ENCODE peak calls at places on chromosomes 12 and 14, in seven cellular contexts. One of them, this sample, is unnamed.

GRCh38 chr14:99947695-99948094 is 117.5 kb upstream of the EVL start:
- DNase-seq in upper lobe of left lung: no peak
- DNase-seq in tibial artery: no peak
- DNase-seq in fibroblast of lung: no peak
- DNase-seq in K562: no peak
- DNase-seq in mesothelial cell of epicardium: no peak
- DNase-seq in adrenal gland: no peak
- DNase-seq in this sample: no peak

GRCh38 chr12:128818065-128819022 is 5.4 kb downstream of the SLC15A4 start:
- DNase-seq in upper lobe of left lung: no peak
- DNase-seq in tibial artery: no peak
- DNase-seq in fibroblast of lung: peak
- DNase-seq in K562: no peak
- DNase-seq in mesothelial cell of epicardium: no peak
- DNase-seq in adrenal gland: no peak
- DNase-seq in this sample: no peak

GRCh38 chr12:810635-811415 is 58.4 kb downstream of the WNK1 start:
- DNase-seq in upper lobe of left lung: no peak
- DNase-seq in tibial artery: no peak
- DNase-seq in fibroblast of lung: no peak
- DNase-seq in K562: peak
- DNase-seq in mesothelial cell of epicardium: no peak
- DNase-seq in adrenal gland: no peak
- DNase-seq in this sample: no peak

GRCh38 chr12:26712892-26713291 is 120.1 kb downstream of the ITPR2 start:
- DNase-seq in upper lobe of left lung: no peak
- DNase-seq in tibial artery: no peak
- DNase-seq in fibroblast of lung: no peak
- DNase-seq in K562: no peak
- DNase-seq in mesothelial cell of epicardium: no peak
- DNase-seq in adrenal gland: no peak
- DNase-seq in this sample: no peak

GRCh38 chr14:90373887-90374286 is 22.9 kb upstream of the CALM1 start:
- DNase-seq in upper lobe of left lung: no peak
- DNase-seq in tibial artery: no peak
- DNase-seq in fibroblast of lung: peak
- DNase-seq in K562: no peak
- DNase-seq in mesothelial cell of epicardium: no peak
- DNase-seq in adrenal gland: no peak
- DNase-seq in this sample: no peak

GRCh38 chr12:105109465-105110212 is 2.1 kb downstream of the WASHC4 start:
- DNase-seq in upper lobe of left lung: peak
- DNase-seq in tibial artery: no peak
- DNase-seq in fibroblast of lung: peak
- DNase-seq in K562: no peak
- DNase-seq in mesothelial cell of epicardium: no peak
- DNase-seq in adrenal gland: no peak
- DNase-seq in this sample: peak

GRCh38 chr12:131448254-131448795 is 262.6 kb upstream of the SFSWAP start:
- DNase-seq in upper lobe of left lung: peak
- DNase-seq in tibial artery: no peak
- DNase-seq in fibroblast of lung: no peak
- DNase-seq in K562: no peak
- DNase-seq in mesothelial cell of epicardium: peak
- DNase-seq in adrenal gland: no peak
- DNase-seq in this sample: no peak

GRCh38 chr14:89747146-89747545 is 207.4 kb downstream of the EFCAB11 start:
- DNase-seq in upper lobe of left lung: no peak
- DNase-seq in tibial artery: no peak
- DNase-seq in fibroblast of lung: no peak
- DNase-seq in K562: no peak
- DNase-seq in mesothelial cell of epicardium: no peak
- DNase-seq in adrenal gland: no peak
- DNase-seq in this sample: no peak

GRCh38 chr14:96631621-96632362 is 129.6 kb downstream of the PAPOLA start:
- DNase-seq in upper lobe of left lung: no peak
- DNase-seq in tibial artery: no peak
- DNase-seq in fibroblast of lung: no peak
- DNase-seq in K562: peak
- DNase-seq in mesothelial cell of epicardium: peak
- DNase-seq in adrenal gland: peak
- DNase-seq in this sample: no peak

GRCh38 chr14:68598621-68599447 is 194.0 kb downstream of the ZFP36L1 start:
- DNase-seq in upper lobe of left lung: peak
- DNase-seq in tibial artery: peak
- DNase-seq in fibroblast of lung: peak
- DNase-seq in K562: no peak
- DNase-seq in mesothelial cell of epicardium: no peak
- DNase-seq in adrenal gland: peak
- DNase-seq in this sample: peak

GRCh38 chr12:120212301-120212700 is 11.4 kb upstream of the RPLP0 start:
- DNase-seq in upper lobe of left lung: peak
- DNase-seq in tibial artery: no peak
- DNase-seq in fibroblast of lung: no peak
- DNase-seq in K562: no peak
- DNase-seq in mesothelial cell of epicardium: no peak
- DNase-seq in adrenal gland: no peak
- DNase-seq in this sample: no peak

GRCh38 chr14:50357124-50357523 is 39.6 kb downstream of the CDKL1 start:
- DNase-seq in upper lobe of left lung: no peak
- DNase-seq in tibial artery: no peak
- DNase-seq in fibroblast of lung: no peak
- DNase-seq in K562: no peak
- DNase-seq in mesothelial cell of epicardium: no peak
- DNase-seq in adrenal gland: no peak
- DNase-seq in this sample: no peak
- TF ChIP-seq CTCF in upper lobe of left lung: no peak
- TF ChIP-seq CTCF in tibial artery: no peak
- TF ChIP-seq CTCF in fibroblast of lung: no peak
- TF ChIP-seq CTCF in K562: no peak
- TF ChIP-seq CTCF in mesothelial cell of epicardium: no peak
- TF ChIP-seq CTCF in adrenal gland: no peak
- TF ChIP-seq CTCF in this sample: no peak

DNA sequence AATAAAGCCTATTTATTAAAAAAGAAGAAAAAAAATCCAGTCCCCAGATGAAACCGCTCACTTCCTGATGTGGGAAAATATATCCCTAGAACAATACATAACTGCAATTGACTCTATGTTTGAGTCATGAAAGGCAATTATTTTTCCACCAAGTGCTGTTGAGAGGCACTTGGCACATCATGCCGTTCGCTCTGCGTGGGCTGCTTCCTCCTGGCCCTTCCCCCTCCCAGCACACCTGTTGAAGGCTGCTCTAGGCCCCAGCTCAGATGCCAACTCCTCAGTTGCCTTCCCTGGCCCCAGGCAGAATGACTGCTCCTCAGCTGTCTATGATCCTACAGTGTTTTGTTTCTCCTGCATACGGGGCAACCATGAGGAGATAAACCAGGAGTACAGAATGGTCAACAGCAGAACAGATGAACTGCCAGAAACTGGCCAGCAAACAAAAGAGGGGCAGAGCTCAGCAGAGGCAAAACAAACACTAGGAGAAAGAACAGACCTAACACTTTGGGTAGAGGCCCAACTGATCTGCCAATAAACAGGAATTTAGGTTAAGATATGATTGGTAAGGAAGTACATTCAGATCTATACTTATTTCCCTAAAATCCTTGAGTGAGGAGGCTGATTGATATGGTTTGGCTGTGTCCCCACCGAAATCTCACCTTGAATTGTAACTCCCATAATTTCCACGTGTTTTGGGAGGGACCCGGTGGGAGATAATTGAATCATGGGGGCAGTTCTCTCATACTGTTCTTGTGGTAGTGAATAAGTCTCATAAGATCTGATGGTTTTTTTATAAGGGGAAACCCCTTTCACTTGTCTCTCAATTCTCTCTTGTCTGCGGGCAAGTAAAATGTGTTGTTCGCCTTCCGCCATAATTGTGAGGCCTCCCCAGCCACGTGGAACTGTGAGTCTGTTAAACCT is 58.7 kb downstream of the SLC38A1 start:
- DNase-seq in upper lobe of left lung: no peak
- DNase-seq in tibial artery: no peak
- DNase-seq in fibroblast of lung: peak
- DNase-seq in K562: no peak
- DNase-seq in mesothelial cell of epicardium: no peak
- DNase-seq in adrenal gland: no peak
- DNase-seq in this sample: no peak
- TF ChIP-seq CTCF in upper lobe of left lung: no peak
- TF ChIP-seq CTCF in tibial artery: no peak
- TF ChIP-seq CTCF in fibroblast of lung: no peak
- TF ChIP-seq CTCF in K562: no peak
- TF ChIP-seq CTCF in mesothelial cell of epicardium: no peak
- TF ChIP-seq CTCF in adrenal gland: no peak
- TF ChIP-seq CTCF in this sample: no peak

GRCh38 chr12:83140135-83140534 is 453.4 kb downstream of the TMTC2 start:
- DNase-seq in upper lobe of left lung: peak
- DNase-seq in tibial artery: no peak
- DNase-seq in fibroblast of lung: no peak
- DNase-seq in K562: no peak
- DNase-seq in mesothelial cell of epicardium: no peak
- DNase-seq in adrenal gland: no peak
- DNase-seq in this sample: no peak
- TF ChIP-seq CTCF in upper lobe of left lung: no peak
- TF ChIP-seq CTCF in tibial artery: no peak
- TF ChIP-seq CTCF in fibroblast of lung: no peak
- TF ChIP-seq CTCF in K562: no peak
- TF ChIP-seq CTCF in mesothelial cell of epicardium: no peak
- TF ChIP-seq CTCF in adrenal gland: no peak
- TF ChIP-seq CTCF in this sample: no peak

GRCh38 chr14:20836668-20837338 is 34.2 kb upstream of the RNASE1 start:
- DNase-seq in upper lobe of left lung: no peak
- DNase-seq in tibial artery: no peak
- DNase-seq in fibroblast of lung: peak
- DNase-seq in K562: peak
- DNase-seq in mesothelial cell of epicardium: no peak
- DNase-seq in adrenal gland: no peak
- DNase-seq in this sample: no peak
- TF ChIP-seq CTCF in upper lobe of left lung: no peak
- TF ChIP-seq CTCF in tibial artery: no peak
- TF ChIP-seq CTCF in fibroblast of lung: peak
- TF ChIP-seq CTCF in K562: peak
- TF ChIP-seq CTCF in mesothelial cell of epicardium: peak
- TF ChIP-seq CTCF in adrenal gland: peak
- TF ChIP-seq CTCF in this sample: peak

DNA sequence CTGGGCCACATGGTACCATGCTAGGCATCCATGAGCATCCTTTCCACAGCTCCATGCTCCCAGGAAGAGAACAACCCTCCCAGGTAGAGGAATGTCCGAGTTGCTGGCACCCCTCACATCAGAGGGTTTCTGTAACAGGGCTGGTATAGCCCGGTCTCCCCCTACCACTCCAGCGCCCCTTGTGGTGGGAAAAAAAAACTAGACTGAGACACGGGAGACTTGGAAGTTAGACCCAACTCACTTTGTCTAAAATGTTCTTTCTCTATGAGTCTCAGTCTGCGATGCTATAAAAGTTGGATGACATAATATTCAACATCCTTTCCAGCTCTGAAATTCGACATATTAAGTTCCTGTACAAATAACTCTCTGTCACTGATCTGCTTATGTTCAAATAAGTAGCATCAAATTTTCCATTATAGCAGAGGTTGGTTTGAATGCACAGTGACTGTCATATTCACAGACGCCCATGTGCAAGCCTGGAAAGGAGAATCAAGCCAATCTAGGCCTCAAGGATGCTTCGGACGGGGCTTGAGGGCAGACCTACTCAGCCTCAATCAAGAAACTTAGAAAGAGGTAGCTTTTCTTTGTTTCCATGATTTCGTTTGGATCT is 25.7 kb upstream of the TC2N start:
- DNase-seq in upper lobe of left lung: no peak
- DNase-seq in tibial artery: no peak
- DNase-seq in fibroblast of lung: no peak
- DNase-seq in K562: peak
- DNase-seq in mesothelial cell of epicardium: no peak
- DNase-seq in adrenal gland: no peak
- DNase-seq in this sample: peak
- TF ChIP-seq CTCF in upper lobe of left lung: no peak
- TF ChIP-seq CTCF in tibial artery: peak
- TF ChIP-seq CTCF in fibroblast of lung: peak
- TF ChIP-seq CTCF in K562: peak
- TF ChIP-seq CTCF in mesothelial cell of epicardium: peak
- TF ChIP-seq CTCF in adrenal gland: peak
- TF ChIP-seq CTCF in this sample: peak